ENCODE peak calls at places on chromosomes 16 and 17, in ten cellular contexts. C is GOT3; T is activated T-cell treated with anti-CD3 and anti-CD28 coated beads, Interleukin-2, amount 50 U/mL, for 72 hours; J is body of pancreas; A is activated T-helper 1 cell treated with anti-CD3 and anti-CD28 coated beads, Interleukin-12 subunit alpha, Interleukin-12 subunit beta, Interleukin-2, Interleukin-4 antibody, amounts not matched to agents 30 ng/mL and 10 ng/mL and 1 ng/mL, durations not matched to agents 14 hours and 24 hours and 36 hours; P is ACHN; K is cardiac fibroblast; H is hippocampal formation; S is effector memory CD4-positive, alpha-beta T cell; F is stimulated activated CD4-positive, alpha-beta T cell treated with anti-CD3 and anti-CD28 coated beads, Interleukin-15, amount 100 ng/mL, for 24 hours. Q is an unnamed sample.

GRCh38 chr16:81774348-81774747 is 4.7 kb upstream of the PLCG2 start:
- DNase-seq in K (no peak), A (no peak), S (no peak), H (no peak), J (no peak), T (no peak), F (no peak), P (no peak), C (no peak), Q (no peak)

GRCh38 chr17:17849147-17849820 is 12.5 kb upstream of the SREBF1 start:
- DNase-seq in F (peak), K (peak), T (peak), J (no peak), S (peak), C (peak), H (peak), A (peak), P (no peak), Q (peak)

GRCh38 chr16:49352923-49353322 is 20.7 kb upstream of the C16orf78 start:
- DNase-seq in J (no peak), P (peak), K (peak), S (no peak), F (peak), T (no peak), C (no peak), H (no peak), A (no peak), Q (no peak)

GRCh38 chr17:81713556-81714411 is 1.7 kb downstream of the SLC25A10 start:
- DNase-seq in K (no peak), C (no peak), H (no peak), A (no peak), F (no peak), P (no peak), S (no peak), T (no peak), J (peak), Q (no peak)

GRCh38 chr17:75266315-75267145 is 4.5 kb downstream of the MIF4GD start:
- DNase-seq in P (no peak), S (no peak), T (no peak), J (no peak), A (no peak), K (no peak), C (no peak), H (peak), F (no peak), Q (no peak)

GRCh38 chr16:78310196-78310595 is 210.7 kb downstream of the WWOX start:
- DNase-seq in A (no peak), F (no peak), K (no peak), S (no peak), T (no peak), J (no peak), H (no peak), P (no peak), C (no peak), Q (no peak)

GRCh38 chr16:30016555-30017276 is 5.9 kb upstream of the DOC2A start:
- DNase-seq in K (no peak), C (no peak), J (no peak), S (no peak), F (no peak), P (no peak), H (no peak), T (no peak), A (no peak), Q (no peak)

GRCh38 chr17:67557921-67558320 is 159.8 kb upstream of the NOL11 start:
- DNase-seq in J (no peak), H (no peak), S (no peak), K (no peak), A (no peak), T (no peak), P (no peak), C (no peak), F (no peak), Q (no peak)

GRCh38 chr17:77420804-77421634 is 280.2 kb downstream of the SEC14L1 start:
- DNase-seq in F (no peak), S (peak), C (no peak), H (no peak), T (peak), K (peak), A (no peak), J (no peak), P (no peak), Q (no peak)

GRCh38 chr17:9771465-9771864 is 19.9 kb downstream of the DHRS7C start:
- DNase-seq in P (no peak), H (no peak), J (no peak), A (no peak), T (no peak), F (no peak), K (no peak), C (no peak), S (no peak), Q (no peak)

GRCh38 chr17:55649935-55650597 is 72.6 kb downstream of the TMEM100 start:
- DNase-seq in F (no peak), C (no peak), K (no peak), A (no peak), S (no peak), P (no peak), J (no peak), H (no peak), T (no peak), Q (no peak)

GRCh38 chr17:77842148-77842905 is 116.2 kb upstream of the TNRC6C start:
- DNase-seq in A (no peak), T (no peak), P (peak), J (no peak), C (no peak), K (peak), H (no peak), F (peak), S (no peak), Q (no peak)

GRCh38 chr17:38451840-38452529 is 23.7 kb downstream of the ARHGAP23 start:
- DNase-seq in K (peak), J (no peak), T (no peak), A (no peak), P (no peak), S (no peak), F (no peak), H (no peak), C (no peak), Q (no peak)

GRCh38 chr17:60525347-60525623 is 757 bp downstream of the APPBP2 start:
- DNase-seq in P (no peak), H (no peak), C (no peak), K (peak), S (no peak), A (no peak), F (no peak), J (peak), T (peak), Q (no peak)

GRCh38 chr17:12522743-12523181 is 142.9 kb upstream of the MYOCD start:
- DNase-seq in T (no peak), H (no peak), A (no peak), J (no peak), S (no peak), K (peak), P (no peak), F (no peak), C (no peak), Q (no peak)

GRCh38 chr16:71404364-71404763 is 37.5 kb downstream of the TLE7 start:
- DNase-seq in C (no peak), K (no peak), H (no peak), S (no peak), T (no peak), A (no peak), P (no peak), F (no peak), J (no peak), Q (no peak)

GRCh38 chr16:31141489-31142108 is 6.1 kb upstream of the PRSS8 start:
- DNase-seq in P (no peak), S (no peak), T (no peak), K (no peak), F (no peak), J (peak), C (no peak), A (no peak), H (no peak), Q (peak)

GRCh38 chr17:76539631-76540271 is at the start of gene PRCD:
- DNase-seq in S (no peak), J (no peak), T (no peak), A (no peak), K (no peak), F (no peak), C (no peak), H (no peak), P (no peak), Q (no peak)

GRCh38 chr17:69466451-69466850 is 52.0 kb downstream of the MAP2K6 start:
- DNase-seq in K (no peak), P (no peak), J (no peak), F (no peak), T (no peak), S (no peak), A (no peak), C (no peak), H (no peak), Q (no peak)

GRCh38 chr17:40433551-40434384 is 9.5 kb upstream of the IGFBP4 start:
- DNase-seq in A (no peak), T (peak), C (no peak), H (no peak), S (no peak), F (peak), K (peak), J (no peak), P (peak), Q (peak)

GRCh38 chr17:28328325-28328724 is 6.9 kb downstream of the IFT20 start:
- DNase-seq in P (no peak), F (no peak), H (no peak), J (no peak), T (no peak), A (no peak), S (no peak), C (no peak), K (no peak), Q (no peak)

GRCh38 chr16:12639044-12639443 is 164.6 kb downstream of the CPPED1 start:
- DNase-seq in P (peak), T (no peak), S (no peak), F (no peak), K (no peak), H (no peak), C (no peak), J (no peak), A (no peak), Q (no peak)

GRCh38 chr17:60073621-60074020 is 5.1 kb downstream of the HEATR6 start:
- DNase-seq in J (no peak), T (no peak), H (no peak), C (no peak), S (no peak), K (no peak), A (no peak), F (no peak), P (no peak), Q (no peak)

GRCh38 chr17:67359960-67360817 is 6.2 kb downstream of the PSMD12 start:
- DNase-seq in H (no peak), C (no peak), P (peak), A (peak), S (peak), T (peak), F (peak), J (no peak), K (peak), Q (no peak)

GRCh38 chr16:9191274-9191850 is 99.9 kb downstream of the HAPSTR1 start:
- DNase-seq in H (no peak), K (no peak), C (no peak), F (no peak), T (no peak), S (no peak), J (no peak), P (no peak), A (no peak), Q (no peak)

GRCh38 chr17:30468465-30468864 is 8.7 kb upstream of the GOSR1 start:
- DNase-seq in K (no peak), T (no peak), C (no peak), P (no peak), S (no peak), F (no peak), H (no peak), A (no peak), J (no peak), Q (no peak)

GRCh38 chr17:29376667-29377268 is 13.4 kb upstream of the TAOK1 start:
- DNase-seq in J (no peak), F (no peak), C (no peak), S (no peak), T (no peak), H (peak), A (no peak), P (peak), K (peak), Q (no peak)

GRCh38 chr17:17315142-17315821 is 12.1 kb downstream of the NT5M start:
- DNase-seq in T (no peak), P (no peak), F (no peak), A (no peak), S (no peak), H (no peak), J (no peak), C (no peak), K (no peak), Q (no peak)

GRCh38 chr16:83351846-83352245 is 455.9 kb upstream of the HSBP1 start:
- DNase-seq in P (no peak), F (no peak), S (no peak), J (no peak), C (no peak), H (no peak), T (no peak), K (peak), A (no peak), Q (no peak)

Q was measured in ascending aorta.